ENCODE peak calls at places on chromosomes 7 and 10, in four cellular contexts. C is stimulated activated CD4-positive, alpha-beta T cell treated with anti-CD3 and anti-CD28 coated beads, Interleukin-15, amount 100 ng/mL, for 1 hour; K is caudate nucleus; J is hepatocyte. Y is an unnamed sample.

GRCh38 chr10:132627736-132628512 is 90.3 kb downstream of the INPP5A start:
- DNase-seq in C (no peak), K (no peak), J (peak), Y (no peak)

GRCh38 chr10:70162892-70163201 is 7.5 kb downstream of the SAR1A start:
- DNase-seq in C (no peak), K (no peak), J (no peak), Y (no peak)

GRCh38 chr7:2786607-2787116 is 57.4 kb downstream of the GNA12 start:
- DNase-seq in C (no peak), K (no peak), J (no peak), Y (no peak)

GRCh38 chr7:158492372-158492771 is 95.3 kb downstream of the PTPRN2 start:
- DNase-seq in C (no peak), K (peak), J (no peak), Y (no peak)

GRCh38 chr7:150973571-150974451 is 4.3 kb downstream of the KCNH2 start:
- DNase-seq in C (no peak), K (peak), J (no peak), Y (no peak)

GRCh38 chr10:35635576-35635975 is 6.5 kb downstream of the FZD8 start:
- DNase-seq in C (no peak), K (no peak), J (peak), Y (peak)

GRCh38 chr10:25818751-25819150 is 115.3 kb upstream of the MYO3A start:
- DNase-seq in C (no peak), K (no peak), J (no peak), Y (no peak)

GRCh38 chr7:20532841-20533240 is 82.6 kb upstream of the ABCB5 start:
- DNase-seq in C (no peak), K (no peak), J (no peak), Y (no peak)